ENCODE peak calls at places on chromosome 19, in four cellular contexts. A, T, E and M are unnamed samples.
A peak's percentile ranks its signal among the peaks of the same experiment; 100 is the strongest.

GRCh38 chr19:19224852-19225494 is 13.2 kb downstream of the NCAN start:
- DNase-seq in T (peak; percentile 82), E (no peak), A (peak; percentile 47), M (peak; percentile 65)

GRCh38 chr19:16524991-16525734 is 17.1 kb downstream of the CHERP start:
- DNase-seq in A (no peak), T (no peak), E (no peak), M (no peak)

GRCh38 chr19:12868540-12869112 is 12.6 kb downstream of the DNASE2 start:
- DNase-seq in E (no peak), T (no peak), A (no peak), M (no peak)

GRCh38 chr19:16416996-16417395 is 54.8 kb downstream of the EPS15L1 start:
- DNase-seq in T (no peak), A (no peak), E (no peak), M (no peak)

GRCh38 chr19:13574933-13575332 is 68.7 kb upstream of the CACNA1A start:
- DNase-seq in E (peak; percentile 20), A (peak; percentile 50), T (no peak), M (no peak)

GRCh38 chr19:15248648-15249559 is 16.7 kb upstream of the EPHX3 start:
- DNase-seq in A (peak; percentile 92), E (no peak), T (peak; percentile 74), M (no peak)

GRCh38 chr19:32976223-32976805 is 4.3 kb downstream of the FAAP24 start:
- DNase-seq in A (peak; percentile 55), T (peak; percentile 83), E (peak; percentile 79), M (peak; percentile 45)

GRCh38 chr19:12993562-12993961 is 1.7 kb upstream of the NFIX start:
- DNase-seq in A (no peak), T (no peak), E (no peak), M (no peak)

GRCh38 chr19:48059331-48059730 is 15.5 kb upstream of the CABP5 start:
- DNase-seq in T (no peak), E (no peak), A (no peak), M (no peak)

GRCh38 chr19:2173841-2174577 is 10.3 kb downstream of the DOT1L start:
- DNase-seq in A (no peak), E (no peak), T (no peak), M (no peak)

GRCh38 chr19:56273563-56274117 is 1.1 kb downstream of the EDDM13 start:
- DNase-seq in T (no peak), A (peak; percentile 24), E (no peak), M (no peak)

GRCh38 chr19:57280913-57281425 is 684 bp downstream of the ZNF460 start:
- DNase-seq in A (no peak), T (no peak), E (no peak), M (peak; percentile 17)

GRCh38 chr19:51712461-51713081 is 11.2 kb downstream of the HAS1 start:
- DNase-seq in A (peak; percentile 42), T (no peak), E (no peak), M (no peak)

GRCh38 chr19:23075031-23075733 is 41.6 kb upstream of the ZNF730 start:
- DNase-seq in T (peak; percentile 19), E (peak; percentile 88), A (peak; percentile 46), M (no peak)
- TF ChIP-seq CTCF in T (no peak), E (no peak), A (no peak), M (no peak)

GRCh38 chr19:30374791-30375650 is 2.8 kb downstream of the ZNF536 start:
- DNase-seq in E (peak; percentile 50), T (no peak), A (no peak), M (no peak)
- TF ChIP-seq CTCF in E (no peak), T (no peak), A (no peak), M (no peak)

GRCh38 chr19:36058481-36059179 is 3.9 kb downstream of the WDR62 start:
- DNase-seq in A (no peak), E (no peak), T (no peak), M (no peak)

GRCh38 chr19:36061367-36061766 is 6.7 kb downstream of the WDR62 start:
- DNase-seq in E (no peak), T (no peak), A (no peak), M (no peak)

GRCh38 chr19:36064829-36065228 is 10.1 kb downstream of the WDR62 start:
- DNase-seq in E (no peak), A (no peak), T (no peak), M (no peak)

GRCh38 chr19:36059180-36059910 is 4.6 kb downstream of the WDR62 start:
- DNase-seq in T (no peak), A (no peak), E (no peak), M (no peak)

DNA sequence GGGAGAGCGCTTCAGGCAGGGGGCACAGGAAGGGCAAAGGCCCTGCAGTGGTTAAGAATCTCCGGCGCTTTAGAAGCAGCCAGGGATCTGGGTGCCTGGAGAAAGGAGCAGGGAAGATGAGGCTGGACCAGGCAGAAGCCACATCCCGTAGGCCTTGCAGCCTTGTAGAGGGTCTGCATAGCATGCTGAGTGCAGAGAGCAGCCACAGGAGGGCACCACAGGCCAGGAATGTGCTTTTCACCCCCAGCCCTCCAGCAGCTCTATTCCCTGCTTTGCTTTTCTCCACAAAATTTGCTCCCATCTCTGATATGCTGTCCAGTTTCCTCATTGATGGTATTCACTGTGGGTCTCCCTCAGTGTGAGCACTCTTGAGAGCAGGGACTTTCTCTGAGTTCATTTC is 5.7 kb downstream of the WDR62 start:
- DNase-seq in A (peak; percentile 59), T (peak; percentile 24), E (peak; percentile 71), M (no peak)
- TF ChIP-seq CTCF in A (peak; percentile 74), T (peak; percentile 27), E (peak; percentile 76), M (no peak)

GRCh38 chr19:42217522-42218442 is at the start of gene DEDD2:
- DNase-seq in E (peak; percentile 96), T (peak; percentile 99), A (peak; percentile 97), M (peak; percentile 100)
- TF ChIP-seq CTCF in E (no peak), T (no peak), A (no peak), M (no peak)

GRCh38 chr19:4059931-4060620 is 6.6 kb downstream of the ZBTB7A start:
- DNase-seq in A (peak; percentile 42), E (no peak), T (peak; percentile 90), M (peak; percentile 85)

GRCh38 chr19:4060621-4061177 is 6.0 kb downstream of the ZBTB7A start:
- DNase-seq in T (peak; percentile 59), E (no peak), A (no peak), M (no peak)

GRCh38 chr19:4059493-4059880 is 7.2 kb downstream of the ZBTB7A start:
- DNase-seq in E (no peak), T (peak; percentile 85), A (no peak), M (no peak)

GRCh38 chr19:4058696-4059492 is 7.8 kb downstream of the ZBTB7A start:
- DNase-seq in A (no peak), E (no peak), T (peak; percentile 40), M (no peak)

GRCh38 chr19:4057913-4058695 is 8.6 kb downstream of the ZBTB7A start:
- DNase-seq in E (no peak), T (peak; percentile 87), A (peak; percentile 91), M (peak; percentile 74)
- TF ChIP-seq CTCF in E (no peak), T (no peak), A (peak; percentile 26), M (no peak)

GRCh38 chr19:989381-990081 is 5.4 kb downstream of the WDR18 start:
- DNase-seq in E (peak; percentile 22), T (no peak), A (no peak), M (no peak)
- TF ChIP-seq CTCF in E (peak; percentile 31), T (no peak), A (peak; percentile 11), M (no peak)

GRCh38 chr19:37313335-37313627 is 57.6 kb upstream of the ZNF527 start:
- DNase-seq in E (no peak), T (no peak), A (no peak), M (no peak)

GRCh38 chr19:37317403-37318209 is 53.3 kb upstream of the ZNF527 start:
- DNase-seq in A (peak; percentile 99), E (peak; percentile 94), T (peak; percentile 95), M (peak; percentile 95)
- TF ChIP-seq CTCF in A (peak; percentile 44), E (peak; percentile 32), T (peak; percentile 39), M (no peak)

GRCh38 chr19:4589579-4590410 is 30.3 kb upstream of the SEMA6B start:
- DNase-seq in A (no peak), E (peak; percentile 60), T (no peak), M (no peak)
- TF ChIP-seq CTCF in A (peak; percentile 36), E (peak; percentile 75), T (no peak), M (no peak)

GRCh38 chr19:37551123-37551993 is 43.2 kb downstream of the ZNF571 start:
- DNase-seq in A (peak; percentile 68), T (peak; percentile 42), E (peak; percentile 84), M (peak; percentile 64)
- TF ChIP-seq CTCF in A (peak; percentile 60), T (peak; percentile 30), E (peak; percentile 63), M (peak; percentile 42)